ENCODE peak calls at places on chromosomes 1 and 21, in ten cellular contexts. R is hypothalamus; M is pancreas; X is A549; I is uterus; F is stimulated activated effector memory CD8-positive, alpha-beta T cell treated with anti-CD3 and anti-CD28 coated beads, Interleukin-12 subunit alpha, Interleukin-12 subunit beta, amount 100 ng/mL, for 72 hours; O is osteocyte; W is T1000; B is GM23338; E is germinal center. P is an unnamed sample.

GRCh38 chr1:112769611-112770010 is 54.5 kb upstream of the PPM1J start:
- DNase-seq in R (no peak), M (no peak), X (no peak), I (no peak), F (no peak), O (no peak), W (no peak), B (no peak), E (no peak), P (no peak)

GRCh38 chr1:205480349-205481278 is 23.9 kb upstream of the CDK18 start:
- DNase-seq in R (no peak), M (no peak), X (no peak), I (no peak), F (peak), O (no peak), W (no peak), B (no peak), E (no peak), P (no peak)

GRCh38 chr1:19367584-19368041 is 55.5 kb downstream of the SLC66A1 start:
- DNase-seq in R (no peak), M (no peak), X (no peak), I (no peak), F (no peak), O (no peak), W (no peak), B (no peak), E (no peak), P (no peak)

GRCh38 chr1:234862944-234863515 is 253.1 kb upstream of the IRF2BP2 start:
- DNase-seq in R (peak), M (peak), X (no peak), I (peak), F (no peak), O (no peak), W (no peak), B (no peak), E (no peak), P (no peak)

GRCh38 chr1:897176-897575 is 26.5 kb upstream of the SAMD11 start:
- DNase-seq in R (no peak), M (no peak), X (no peak), I (no peak), F (no peak), O (no peak), W (no peak), B (no peak), E (no peak), P (no peak)

GRCh38 chr1:94597701-94598100 is 56.1 kb upstream of the F3 start:
- DNase-seq in R (no peak), M (no peak), X (no peak), I (no peak), F (no peak), O (no peak), W (peak), B (no peak), E (no peak), P (no peak)

GRCh38 chr1:53835491-53835890 is 2.6 kb downstream of the NDC1 start:
- DNase-seq in R (no peak), M (no peak), X (no peak), I (no peak), F (no peak), O (no peak), W (no peak), B (no peak), E (peak), P (no peak)

GRCh38 chr1:154899041-154899440 is 29.0 kb upstream of the KCNN3 start:
- DNase-seq in R (no peak), M (no peak), X (no peak), I (no peak), F (no peak), O (no peak), W (no peak), B (no peak), E (no peak), P (no peak)

GRCh38 chr1:60503216-60503615 is 429.6 kb upstream of the C1orf87 start:
- DNase-seq in R (no peak), M (no peak), X (no peak), I (no peak), F (no peak), O (no peak), W (no peak), B (no peak), E (no peak), P (no peak)

GRCh38 chr1:105137543-105138444 is 1388.1 kb downstream of the AMY1C start:
- DNase-seq in R (no peak), M (no peak), X (no peak), I (no peak), F (no peak), O (no peak), W (no peak), B (peak), E (no peak), P (peak)

GRCh38 chr1:28208818-28209441 is 23.9 kb downstream of the DNAJC8 start:
- DNase-seq in R (peak), M (peak), X (peak), I (peak), F (peak), O (no peak), W (no peak), B (peak), E (peak), P (peak)

GRCh38 chr1:62962794-62963776 is 179.2 kb downstream of the ATG4C start:
- DNase-seq in R (no peak), M (peak), X (peak), I (no peak), F (peak), O (no peak), W (no peak), B (peak), E (peak), P (peak)

GRCh38 chr1:151867785-151868403 is 14.4 kb upstream of the THEM5 start:
- DNase-seq in R (no peak), M (no peak), X (no peak), I (no peak), F (no peak), O (no peak), W (no peak), B (no peak), E (no peak), P (no peak)

GRCh38 chr1:245458761-245459174 is 304.0 kb downstream of the KIF26B start:
- DNase-seq in R (no peak), M (no peak), X (no peak), I (no peak), F (no peak), O (no peak), W (no peak), B (no peak), E (no peak), P (no peak)

GRCh38 chr1:206021796-206022365 is 1.8 kb downstream of the CTSE start:
- DNase-seq in R (no peak), M (no peak), X (no peak), I (no peak), F (no peak), O (peak), W (no peak), B (no peak), E (no peak), P (no peak)

GRCh38 chr1:180646093-180646492 is 14.3 kb downstream of the XPR1 start:
- DNase-seq in R (no peak), M (no peak), X (no peak), I (no peak), F (no peak), O (no peak), W (no peak), B (no peak), E (no peak), P (no peak)

GRCh38 chr1:234111458-234112142 is 207.1 kb downstream of the SLC35F3 start:
- DNase-seq in R (no peak), M (no peak), X (peak), I (no peak), F (no peak), O (no peak), W (no peak), B (peak), E (no peak), P (peak)

GRCh38 chr1:199861020-199861795 is 166.3 kb upstream of the NR5A2 start:
- DNase-seq in R (no peak), M (no peak), X (no peak), I (no peak), F (no peak), O (no peak), W (no peak), B (no peak), E (no peak), P (no peak)

GRCh38 chr21:33027401-33028185 is 1.9 kb downstream of the OLIG2 start:
- DNase-seq in R (no peak), M (no peak), X (no peak), I (no peak), F (no peak), O (no peak), W (no peak), B (peak), E (no peak), P (peak)

GRCh38 chr1:213519098-213519497 is 468.1 kb downstream of the RPS6KC1 start:
- DNase-seq in R (no peak), M (no peak), X (no peak), I (no peak), F (no peak), O (no peak), W (no peak), B (no peak), E (no peak), P (no peak)

GRCh38 chr1:181062800-181063428 is 25.6 kb upstream of the IER5 start:
- DNase-seq in R (no peak), M (no peak), X (no peak), I (no peak), F (peak), O (no peak), W (no peak), B (no peak), E (no peak), P (no peak)

GRCh38 chr1:59605761-59606160 is 209.0 kb upstream of the HOOK1 start:
- DNase-seq in R (no peak), M (no peak), X (no peak), I (no peak), F (no peak), O (no peak), W (no peak), B (no peak), E (no peak), P (no peak)

GRCh38 chr1:2258996-2259395 is 30.9 kb downstream of the SKI start:
- DNase-seq in R (no peak), M (no peak), X (no peak), I (no peak), F (no peak), O (no peak), W (no peak), B (no peak), E (no peak), P (no peak)

GRCh38 chr1:174005032-174005431 is 17.1 kb downstream of the RC3H1 start:
- DNase-seq in R (no peak), M (no peak), X (no peak), I (no peak), F (no peak), O (no peak), W (no peak), B (no peak), E (peak), P (no peak)

GRCh38 chr1:43435146-43436145 is 18.3 kb downstream of the HYI start:
- DNase-seq in R (no peak), M (no peak), X (no peak), I (peak), F (no peak), O (no peak), W (no peak), B (peak), E (no peak), P (no peak)

GRCh38 chr1:38243106-38243505 is 196.5 kb upstream of the POU3F1 start:
- DNase-seq in R (no peak), M (no peak), X (no peak), I (no peak), F (no peak), O (no peak), W (no peak), B (peak), E (no peak), P (peak)

GRCh38 chr1:28917757-28918118 is 3.4 kb downstream of the EPB41 start:
- DNase-seq in R (no peak), M (no peak), X (no peak), I (no peak), F (no peak), O (no peak), W (no peak), B (no peak), E (no peak), P (no peak)

GRCh38 chr1:12309783-12310742 is 80.2 kb downstream of the VPS13D start:
- DNase-seq in R (no peak), M (no peak), X (no peak), I (no peak), F (no peak), O (no peak), W (no peak), B (no peak), E (no peak), P (no peak)

GRCh38 chr1:998905-999796 is 746 bp downstream of the HES4 start:
- DNase-seq in R (no peak), M (peak), X (no peak), I (peak), F (no peak), O (peak), W (no peak), B (peak), E (no peak), P (peak)

GRCh38 chr1:197725975-197726374 is 49.3 kb downstream of the DENND1B start:
- DNase-seq in R (no peak), M (no peak), X (no peak), I (no peak), F (no peak), O (no peak), W (no peak), B (no peak), E (no peak), P (no peak)

GRCh38 chr1:232688398-232688797 is 58.5 kb upstream of the SIPA1L2 start:
- DNase-seq in R (no peak), M (no peak), X (no peak), I (no peak), F (no peak), O (no peak), W (no peak), B (no peak), E (no peak), P (no peak)

GRCh38 chr1:93839307-93839706 is 39.7 kb downstream of the DNTTIP2 start:
- DNase-seq in R (no peak), M (no peak), X (no peak), I (no peak), F (no peak), O (no peak), W (peak), B (no peak), E (no peak), P (no peak)

GRCh38 chr1:168135982-168136708 is 585 bp downstream of the GPR161 start:
- DNase-seq in R (no peak), M (peak), X (no peak), I (peak), F (peak), O (no peak), W (no peak), B (peak), E (no peak), P (peak)

GRCh38 chr1:224629965-224630364 is 13.8 kb downstream of the CNIH3 start:
- DNase-seq in R (no peak), M (no peak), X (no peak), I (no peak), F (no peak), O (no peak), W (no peak), B (no peak), E (no peak), P (no peak)

GRCh38 chr1:6103854-6104530 is 58.3 kb downstream of the KCNAB2 start:
- DNase-seq in R (no peak), M (no peak), X (no peak), I (no peak), F (no peak), O (no peak), W (no peak), B (no peak), E (no peak), P (no peak)

GRCh38 chr1:68174173-68175113 is 57.9 kb downstream of the WLS start:
- DNase-seq in R (peak), M (peak), X (peak), I (peak), F (no peak), O (peak), W (peak), B (peak), E (no peak), P (no peak)

P was measured in H9.